ENCODE peak calls at places on chromosomes 6 and 20, in nine cellular contexts. One of them, this sample, is unnamed.

GRCh38 chr6:45049188-45049843 is 278.8 kb upstream of the RUNX2 start:
- DNase-seq in Peyer's patch: no peak
- DNase-seq in transverse colon: no peak
- DNase-seq in adrenal gland: no peak
- DNase-seq in IMR-90: peak
- DNase-seq in stomach: no peak
- DNase-seq in HCT116: no peak
- DNase-seq in ovary: no peak
- DNase-seq in breast epithelium: no peak
- DNase-seq in this sample: no peak

GRCh38 chr6:3315068-3315467 is 56.3 kb downstream of the PSMG4 start:
- DNase-seq in transverse colon: no peak
- DNase-seq in breast epithelium: no peak
- DNase-seq in Peyer's patch: no peak
- DNase-seq in IMR-90: no peak
- DNase-seq in adrenal gland: no peak
- DNase-seq in stomach: no peak
- DNase-seq in HCT116: no peak
- DNase-seq in ovary: no peak
- DNase-seq in this sample: no peak

GRCh38 chr20:22374066-22374465 is 210.3 kb downstream of the FOXA2 start:
- DNase-seq in ovary: no peak
- DNase-seq in breast epithelium: no peak
- DNase-seq in adrenal gland: no peak
- DNase-seq in transverse colon: no peak
- DNase-seq in Peyer's patch: no peak
- DNase-seq in HCT116: no peak
- DNase-seq in IMR-90: no peak
- DNase-seq in stomach: no peak
- DNase-seq in this sample: no peak

GRCh38 chr6:2900821-2901644 is 2.1 kb downstream of the SERPINB9 start:
- DNase-seq in stomach: no peak
- DNase-seq in Peyer's patch: no peak
- DNase-seq in adrenal gland: peak
- DNase-seq in IMR-90: no peak
- DNase-seq in transverse colon: no peak
- DNase-seq in ovary: peak
- DNase-seq in HCT116: no peak
- DNase-seq in breast epithelium: no peak
- DNase-seq in this sample: no peak

GRCh38 chr20:20363449-20364015 is 4.4 kb upstream of the INSM1 start:
- DNase-seq in transverse colon: no peak
- DNase-seq in ovary: no peak
- DNase-seq in HCT116: no peak
- DNase-seq in IMR-90: no peak
- DNase-seq in stomach: no peak
- DNase-seq in adrenal gland: no peak
- DNase-seq in Peyer's patch: no peak
- DNase-seq in breast epithelium: no peak
- DNase-seq in this sample: no peak

GRCh38 chr6:26198626-26199056 is 111.4 kb downstream of the HFE start:
- DNase-seq in Peyer's patch: no peak
- DNase-seq in breast epithelium: no peak
- DNase-seq in IMR-90: peak
- DNase-seq in HCT116: peak
- DNase-seq in ovary: no peak
- DNase-seq in adrenal gland: peak
- DNase-seq in stomach: no peak
- DNase-seq in transverse colon: no peak
- DNase-seq in this sample: no peak

GRCh38 chr20:41428285-41428684 is 61.7 kb upstream of the EMILIN3 start:
- DNase-seq in transverse colon: no peak
- DNase-seq in HCT116: peak
- DNase-seq in stomach: no peak
- DNase-seq in Peyer's patch: no peak
- DNase-seq in breast epithelium: no peak
- DNase-seq in ovary: no peak
- DNase-seq in adrenal gland: no peak
- DNase-seq in IMR-90: peak
- DNase-seq in this sample: no peak

GRCh38 chr6:103344554-103345163 is 1515.1 kb downstream of the HACE1 start:
- DNase-seq in stomach: no peak
- DNase-seq in HCT116: no peak
- DNase-seq in ovary: no peak
- DNase-seq in adrenal gland: no peak
- DNase-seq in Peyer's patch: no peak
- DNase-seq in IMR-90: no peak
- DNase-seq in transverse colon: no peak
- DNase-seq in breast epithelium: no peak
- DNase-seq in this sample: no peak

GRCh38 chr6:106347219-106347618 is 13.3 kb upstream of the CRYBG1 start:
- DNase-seq in adrenal gland: no peak
- DNase-seq in HCT116: no peak
- DNase-seq in Peyer's patch: no peak
- DNase-seq in IMR-90: no peak
- DNase-seq in ovary: no peak
- DNase-seq in breast epithelium: no peak
- DNase-seq in transverse colon: no peak
- DNase-seq in stomach: no peak
- DNase-seq in this sample: no peak

GRCh38 chr6:163231356-163232014 is 183.0 kb upstream of the QKI start:
- DNase-seq in HCT116: no peak
- DNase-seq in ovary: no peak
- DNase-seq in Peyer's patch: no peak
- DNase-seq in transverse colon: no peak
- DNase-seq in adrenal gland: no peak
- DNase-seq in breast epithelium: no peak
- DNase-seq in stomach: no peak
- DNase-seq in IMR-90: no peak
- DNase-seq in this sample: no peak

GRCh38 chr6:150207931-150208570 is 65.2 kb downstream of the PPP1R14C start:
- DNase-seq in Peyer's patch: no peak
- DNase-seq in breast epithelium: no peak
- DNase-seq in ovary: no peak
- DNase-seq in stomach: no peak
- DNase-seq in IMR-90: peak
- DNase-seq in transverse colon: no peak
- DNase-seq in adrenal gland: no peak
- DNase-seq in HCT116: no peak
- DNase-seq in this sample: no peak

GRCh38 chr6:30060634-30060981 is 457 bp upstream of the POLR1H start:
- DNase-seq in Peyer's patch: peak
- DNase-seq in transverse colon: peak
- DNase-seq in ovary: peak
- DNase-seq in IMR-90: peak
- DNase-seq in breast epithelium: no peak
- DNase-seq in stomach: no peak
- DNase-seq in adrenal gland: peak
- DNase-seq in HCT116: no peak
- DNase-seq in this sample: no peak

DNA sequence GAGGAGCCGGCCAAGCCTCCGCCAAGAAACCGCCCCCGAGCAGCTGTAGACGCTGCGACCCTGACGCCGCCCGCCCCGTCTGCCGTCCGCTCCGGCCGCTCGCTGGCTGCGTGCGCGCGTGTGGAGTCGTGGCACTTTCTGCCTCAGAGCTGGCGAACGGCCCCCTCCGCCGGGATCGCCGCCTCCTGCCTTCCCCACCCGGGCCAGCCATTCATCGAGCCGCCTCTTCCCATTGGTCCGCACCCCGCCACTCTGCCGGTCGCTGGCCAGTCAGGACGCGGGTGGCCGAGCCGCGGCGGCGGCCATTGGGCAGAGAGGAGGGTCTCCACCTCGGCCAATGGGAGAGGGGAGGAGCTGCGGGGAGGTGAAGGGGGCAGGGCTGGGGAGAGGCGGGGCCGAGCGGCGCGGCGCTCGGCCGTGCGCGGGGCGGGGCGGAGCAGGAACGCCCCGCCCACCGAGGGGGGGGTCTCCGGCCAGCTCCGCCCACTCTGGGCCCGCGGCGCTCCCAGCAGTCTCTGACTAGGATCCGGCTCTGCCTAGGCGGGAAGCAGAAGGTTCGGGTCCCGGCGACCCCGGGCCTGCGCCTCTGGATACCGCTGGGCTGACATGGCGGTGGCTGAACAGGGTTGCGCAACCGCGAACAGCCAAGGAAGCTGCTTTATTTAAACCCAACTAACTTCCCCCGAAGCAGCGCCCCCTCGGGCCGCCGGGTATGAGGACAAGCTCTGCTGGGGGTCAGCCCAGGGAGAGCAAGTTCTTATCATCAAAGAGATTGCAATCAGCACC is at the start of gene RRBP1:
- DNase-seq in breast epithelium: peak
- DNase-seq in adrenal gland: peak
- DNase-seq in ovary: peak
- DNase-seq in HCT116: peak
- DNase-seq in IMR-90: peak
- DNase-seq in Peyer's patch: peak
- DNase-seq in transverse colon: peak
- DNase-seq in stomach: peak
- DNase-seq in this sample: peak
- TF ChIP-seq CTCF in breast epithelium: peak
- TF ChIP-seq CTCF in adrenal gland: peak
- TF ChIP-seq CTCF in ovary: no peak
- TF ChIP-seq CTCF in HCT116: peak
- TF ChIP-seq CTCF in IMR-90: peak
- TF ChIP-seq CTCF in Peyer's patch: peak
- TF ChIP-seq CTCF in transverse colon: peak
- TF ChIP-seq CTCF in stomach: peak
- TF ChIP-seq CTCF in this sample: peak

DNA sequence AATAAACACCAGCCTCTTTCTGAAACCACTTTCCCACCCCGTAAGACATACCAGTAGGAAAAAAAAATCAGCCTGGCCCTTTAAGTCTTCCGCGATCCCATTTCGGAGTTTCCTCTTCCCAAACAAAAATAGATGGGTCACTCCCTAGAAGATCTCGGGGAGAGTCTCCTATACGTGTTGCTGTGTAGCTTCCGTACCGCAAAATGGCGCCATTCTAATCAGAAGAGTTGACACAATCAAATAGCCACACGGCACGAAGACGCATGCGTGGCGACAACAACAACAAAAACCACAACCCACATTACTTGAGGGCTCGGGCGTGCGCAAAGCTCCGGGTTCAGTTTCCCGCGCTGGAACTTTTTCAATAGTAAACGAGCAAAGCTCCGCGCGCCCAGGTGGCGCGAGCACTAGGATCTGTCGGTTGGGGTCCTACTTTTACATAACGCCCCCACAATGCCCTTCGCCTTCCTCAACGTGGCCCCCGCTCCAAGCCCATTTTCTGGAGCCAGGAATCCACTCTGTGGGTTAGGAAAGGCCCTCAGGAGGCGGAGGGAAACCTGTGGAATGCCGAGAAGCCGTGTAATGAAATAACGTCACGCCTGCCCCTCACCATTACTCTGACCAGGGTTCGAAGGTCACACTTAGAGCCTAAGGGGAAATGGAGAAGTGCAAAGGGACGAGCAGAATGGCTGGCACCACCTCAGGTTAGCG is at the start of gene GPANK1:
- DNase-seq in stomach: peak
- DNase-seq in HCT116: peak
- DNase-seq in ovary: peak
- DNase-seq in transverse colon: peak
- DNase-seq in breast epithelium: peak
- DNase-seq in adrenal gland: peak
- DNase-seq in IMR-90: peak
- DNase-seq in Peyer's patch: peak
- DNase-seq in this sample: peak
- TF ChIP-seq POLR2A in stomach: no peak
- TF ChIP-seq POLR2A in HCT116: no peak
- TF ChIP-seq POLR2A in ovary: peak
- TF ChIP-seq POLR2A in transverse colon: peak
- TF ChIP-seq POLR2A in breast epithelium: no peak
- TF ChIP-seq POLR2A in adrenal gland: peak
- TF ChIP-seq POLR2A in IMR-90: no peak
- TF ChIP-seq POLR2A in Peyer's patch: peak
- TF ChIP-seq POLR2A in this sample: no peak

GRCh38 chr6:1388081-1388926 is 1.1 kb upstream of the FOXF2 start:
- DNase-seq in adrenal gland: no peak
- DNase-seq in stomach: no peak
- DNase-seq in ovary: no peak
- DNase-seq in breast epithelium: no peak
- DNase-seq in IMR-90: peak
- DNase-seq in HCT116: no peak
- DNase-seq in Peyer's patch: no peak
- DNase-seq in transverse colon: no peak
- DNase-seq in this sample: no peak
- TF ChIP-seq CTCF in adrenal gland: no peak
- TF ChIP-seq CTCF in stomach: no peak
- TF ChIP-seq CTCF in ovary: no peak
- TF ChIP-seq CTCF in breast epithelium: no peak
- TF ChIP-seq CTCF in IMR-90: no peak
- TF ChIP-seq CTCF in HCT116: no peak
- TF ChIP-seq CTCF in Peyer's patch: no peak
- TF ChIP-seq CTCF in transverse colon: no peak
- TF ChIP-seq CTCF in this sample: no peak

DNA sequence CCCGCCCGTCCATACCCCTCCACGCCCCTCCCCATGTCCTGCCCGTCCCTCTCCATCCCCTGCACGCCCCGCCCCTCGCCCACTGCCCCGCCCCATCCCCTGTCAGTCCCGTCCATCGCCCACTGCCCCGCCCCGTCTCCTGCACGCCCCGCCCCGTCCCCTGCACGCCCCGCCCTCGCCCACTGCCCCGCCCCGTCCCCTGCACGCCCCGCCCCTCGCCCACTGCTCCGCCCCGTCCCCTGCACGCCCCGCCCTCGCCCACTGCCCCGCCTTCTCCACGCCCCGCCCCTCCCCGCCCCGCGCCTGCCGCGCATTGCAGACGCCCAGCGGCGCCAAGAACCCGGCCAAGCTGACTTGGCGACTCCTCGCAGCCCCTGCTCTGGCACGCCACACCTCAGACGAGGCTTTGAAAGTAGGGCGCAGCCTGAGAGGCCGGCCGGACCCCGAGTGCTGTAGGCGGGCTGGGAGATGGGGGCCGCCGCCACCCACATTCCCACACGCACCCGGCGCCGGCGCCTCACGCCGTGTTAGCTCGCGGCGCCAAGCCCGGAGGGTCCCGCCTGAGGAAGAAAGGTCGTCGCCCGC is at the start of gene RAD21L1:
- DNase-seq in adrenal gland: peak
- DNase-seq in transverse colon: peak
- DNase-seq in ovary: peak
- DNase-seq in Peyer's patch: peak
- DNase-seq in stomach: peak
- DNase-seq in HCT116: peak
- DNase-seq in breast epithelium: peak
- DNase-seq in IMR-90: peak
- DNase-seq in this sample: no peak
- TF ChIP-seq POLR2A in adrenal gland: no peak
- TF ChIP-seq POLR2A in transverse colon: no peak
- TF ChIP-seq POLR2A in ovary: no peak
- TF ChIP-seq POLR2A in Peyer's patch: no peak
- TF ChIP-seq POLR2A in stomach: no peak
- TF ChIP-seq POLR2A in HCT116: no peak
- TF ChIP-seq POLR2A in breast epithelium: no peak
- TF ChIP-seq POLR2A in IMR-90: no peak
- TF ChIP-seq POLR2A in this sample: no peak

GRCh38 chr20:17968366-17969275 is at the start of the genes MGME1 and SNX5:
- DNase-seq in breast epithelium: peak
- DNase-seq in adrenal gland: peak
- DNase-seq in transverse colon: peak
- DNase-seq in HCT116: peak
- DNase-seq in stomach: peak
- DNase-seq in IMR-90: peak
- DNase-seq in ovary: peak
- DNase-seq in Peyer's patch: peak
- DNase-seq in this sample: peak
- TF ChIP-seq CTCF in breast epithelium: no peak
- TF ChIP-seq CTCF in adrenal gland: no peak
- TF ChIP-seq CTCF in transverse colon: no peak
- TF ChIP-seq CTCF in HCT116: no peak
- TF ChIP-seq CTCF in stomach: no peak
- TF ChIP-seq CTCF in IMR-90: no peak
- TF ChIP-seq CTCF in ovary: no peak
- TF ChIP-seq CTCF in Peyer's patch: peak
- TF ChIP-seq CTCF in this sample: no peak